ENCODE peak calls at places on chromosome 18, in eight cellular contexts. One of them, this sample, is unnamed. For H3K27me3 and H3K36me3, the result is how much of the 10 kb centered on the place peaks cover.

GRCh38 chr18:24552218-24552617 is 91.8 kb downstream of the HRH4 start:
- DNase-seq in left ventricle myocardium inferior: no peak
- DNase-seq in lung: peak
- DNase-seq in heart right ventricle: no peak
- DNase-seq in SJCRH30: no peak
- DNase-seq in neural progenitor cell: no peak
- DNase-seq in prostate gland: no peak
- DNase-seq in uterus: no peak
- DNase-seq in this sample: no peak

GRCh38 chr18:73646772-73647171 is 500.9 kb downstream of the FBXO15 start:
- DNase-seq in left ventricle myocardium inferior: no peak
- DNase-seq in lung: no peak
- DNase-seq in heart right ventricle: no peak
- DNase-seq in SJCRH30: no peak
- DNase-seq in neural progenitor cell: no peak
- DNase-seq in prostate gland: no peak
- DNase-seq in uterus: no peak
- DNase-seq in this sample: no peak

GRCh38 chr18:62425465-62426190 is 97.2 kb upstream of the ZCCHC2 start:
- DNase-seq in left ventricle myocardium inferior: peak
- DNase-seq in lung: peak
- DNase-seq in heart right ventricle: no peak
- DNase-seq in SJCRH30: peak
- DNase-seq in neural progenitor cell: peak
- DNase-seq in prostate gland: peak
- DNase-seq in uterus: peak
- DNase-seq in this sample: peak

GRCh38 chr18:39743463-39743862 is 2177.9 kb upstream of the CELF4 start:
- DNase-seq in left ventricle myocardium inferior: no peak
- DNase-seq in lung: no peak
- DNase-seq in heart right ventricle: no peak
- DNase-seq in SJCRH30: no peak
- DNase-seq in neural progenitor cell: no peak
- DNase-seq in prostate gland: no peak
- DNase-seq in uterus: no peak
- DNase-seq in this sample: no peak

GRCh38 chr18:5173646-5174045 is 23.4 kb downstream of the AKAIN1 start:
- DNase-seq in left ventricle myocardium inferior: no peak
- DNase-seq in lung: no peak
- DNase-seq in heart right ventricle: no peak
- DNase-seq in SJCRH30: no peak
- DNase-seq in neural progenitor cell: no peak
- DNase-seq in prostate gland: no peak
- DNase-seq in uterus: no peak
- DNase-seq in this sample: no peak

GRCh38 chr18:31040982-31041345 is 1.6 kb downstream of the DSC3 start:
- DNase-seq in left ventricle myocardium inferior: no peak
- DNase-seq in lung: no peak
- DNase-seq in heart right ventricle: no peak
- DNase-seq in SJCRH30: no peak
- DNase-seq in neural progenitor cell: peak
- DNase-seq in prostate gland: peak
- DNase-seq in uterus: no peak
- DNase-seq in this sample: no peak

GRCh38 chr18:70422061-70422965 is 133.5 kb downstream of the SOCS6 start:
- DNase-seq in left ventricle myocardium inferior: peak
- DNase-seq in lung: peak
- DNase-seq in heart right ventricle: peak
- DNase-seq in SJCRH30: peak
- DNase-seq in neural progenitor cell: no peak
- DNase-seq in prostate gland: peak
- DNase-seq in uterus: peak
- DNase-seq in this sample: no peak

GRCh38 chr18:42258301-42258965 is 303.4 kb downstream of the PIK3C3 start:
- DNase-seq in left ventricle myocardium inferior: no peak
- DNase-seq in lung: no peak
- DNase-seq in heart right ventricle: no peak
- DNase-seq in SJCRH30: no peak
- DNase-seq in neural progenitor cell: no peak
- DNase-seq in prostate gland: no peak
- DNase-seq in uterus: no peak
- DNase-seq in this sample: no peak

DNA sequence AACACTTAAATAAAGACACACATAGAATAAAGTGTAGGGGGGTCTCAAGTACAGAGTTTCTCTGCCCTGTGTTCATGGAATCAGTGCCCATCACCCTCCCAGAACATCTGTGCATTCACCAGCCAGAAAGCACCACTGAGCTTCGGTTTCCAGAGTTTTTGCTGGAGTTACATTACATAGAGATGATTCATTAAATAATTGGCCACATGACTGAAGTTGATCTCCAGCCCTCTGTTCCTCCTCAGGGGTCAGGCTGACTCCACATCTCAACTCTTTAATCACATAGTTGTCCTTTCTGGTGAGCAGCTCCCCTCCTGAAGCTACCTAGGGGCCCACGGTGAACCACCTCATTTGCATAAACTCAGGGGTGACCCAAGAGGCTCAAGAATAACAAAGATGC is 129.8 kb downstream of the METTL4 start:
- DNase-seq in left ventricle myocardium inferior: no peak
- DNase-seq in lung: no peak
- DNase-seq in heart right ventricle: no peak
- DNase-seq in SJCRH30: no peak
- DNase-seq in neural progenitor cell: no peak
- DNase-seq in prostate gland: no peak
- DNase-seq in uterus: no peak
- DNase-seq in this sample: no peak
- H3K27me3 ChIP-seq in left ventricle myocardium inferior: under half
- H3K27me3 ChIP-seq in lung: under half
- H3K27me3 ChIP-seq in heart right ventricle: under half
- H3K27me3 ChIP-seq in SJCRH30: under half
- H3K27me3 ChIP-seq in neural progenitor cell: under half
- H3K27me3 ChIP-seq in prostate gland: under half
- H3K27me3 ChIP-seq in uterus: under half
- H3K27me3 ChIP-seq in this sample: under half

GRCh38 chr18:56889621-56890020 is 238.5 kb downstream of the WDR7 start:
- DNase-seq in left ventricle myocardium inferior: no peak
- DNase-seq in lung: no peak
- DNase-seq in heart right ventricle: no peak
- DNase-seq in SJCRH30: no peak
- DNase-seq in neural progenitor cell: no peak
- DNase-seq in prostate gland: no peak
- DNase-seq in uterus: no peak
- DNase-seq in this sample: no peak
- H3K4me3 ChIP-seq in left ventricle myocardium inferior: no peak
- H3K4me3 ChIP-seq in lung: no peak
- H3K4me3 ChIP-seq in heart right ventricle: no peak
- H3K4me3 ChIP-seq in SJCRH30: no peak
- H3K4me3 ChIP-seq in neural progenitor cell: no peak
- H3K4me3 ChIP-seq in prostate gland: no peak
- H3K4me3 ChIP-seq in uterus: no peak
- H3K4me3 ChIP-seq in this sample: no peak

GRCh38 chr18:52750995-52751394 is 411.0 kb downstream of the DCC start:
- DNase-seq in left ventricle myocardium inferior: no peak
- DNase-seq in lung: no peak
- DNase-seq in heart right ventricle: no peak
- DNase-seq in SJCRH30: no peak
- DNase-seq in neural progenitor cell: no peak
- DNase-seq in prostate gland: no peak
- DNase-seq in uterus: no peak
- DNase-seq in this sample: no peak
- H3K36me3 ChIP-seq in left ventricle myocardium inferior: under half
- H3K36me3 ChIP-seq in lung: under half
- H3K36me3 ChIP-seq in heart right ventricle: under half
- H3K36me3 ChIP-seq in SJCRH30: under half
- H3K36me3 ChIP-seq in neural progenitor cell: under half
- H3K36me3 ChIP-seq in prostate gland: under half
- H3K36me3 ChIP-seq in uterus: under half
- H3K36me3 ChIP-seq in this sample: under half

DNA sequence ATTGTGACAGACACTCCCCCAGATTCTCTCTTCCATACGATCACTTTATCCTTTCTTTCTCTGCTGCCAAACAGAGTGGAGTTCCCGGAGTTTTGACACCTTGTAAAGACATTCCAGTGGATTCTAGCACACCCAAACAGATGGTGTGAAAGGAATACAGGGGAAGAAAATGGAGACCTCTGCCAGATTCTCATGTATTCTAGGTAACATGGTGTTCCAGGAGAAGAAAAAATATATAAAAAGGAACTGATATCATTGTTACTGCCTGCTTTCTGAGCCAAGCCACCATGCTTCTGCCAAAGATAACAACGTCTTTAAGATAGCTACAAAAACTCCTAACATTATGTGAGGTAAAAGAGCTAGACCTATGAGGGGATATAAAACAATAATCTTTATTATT is 136.5 kb downstream of the TXNL1 start:
- DNase-seq in left ventricle myocardium inferior: no peak
- DNase-seq in lung: no peak
- DNase-seq in heart right ventricle: no peak
- DNase-seq in SJCRH30: no peak
- DNase-seq in neural progenitor cell: no peak
- DNase-seq in prostate gland: peak
- DNase-seq in uterus: no peak
- DNase-seq in this sample: no peak
- H3K27me3 ChIP-seq in left ventricle myocardium inferior: under half
- H3K27me3 ChIP-seq in lung: under half
- H3K27me3 ChIP-seq in heart right ventricle: under half
- H3K27me3 ChIP-seq in SJCRH30: under half
- H3K27me3 ChIP-seq in neural progenitor cell: under half
- H3K27me3 ChIP-seq in prostate gland: under half
- H3K27me3 ChIP-seq in uterus: under half
- H3K27me3 ChIP-seq in this sample: under half

DNA sequence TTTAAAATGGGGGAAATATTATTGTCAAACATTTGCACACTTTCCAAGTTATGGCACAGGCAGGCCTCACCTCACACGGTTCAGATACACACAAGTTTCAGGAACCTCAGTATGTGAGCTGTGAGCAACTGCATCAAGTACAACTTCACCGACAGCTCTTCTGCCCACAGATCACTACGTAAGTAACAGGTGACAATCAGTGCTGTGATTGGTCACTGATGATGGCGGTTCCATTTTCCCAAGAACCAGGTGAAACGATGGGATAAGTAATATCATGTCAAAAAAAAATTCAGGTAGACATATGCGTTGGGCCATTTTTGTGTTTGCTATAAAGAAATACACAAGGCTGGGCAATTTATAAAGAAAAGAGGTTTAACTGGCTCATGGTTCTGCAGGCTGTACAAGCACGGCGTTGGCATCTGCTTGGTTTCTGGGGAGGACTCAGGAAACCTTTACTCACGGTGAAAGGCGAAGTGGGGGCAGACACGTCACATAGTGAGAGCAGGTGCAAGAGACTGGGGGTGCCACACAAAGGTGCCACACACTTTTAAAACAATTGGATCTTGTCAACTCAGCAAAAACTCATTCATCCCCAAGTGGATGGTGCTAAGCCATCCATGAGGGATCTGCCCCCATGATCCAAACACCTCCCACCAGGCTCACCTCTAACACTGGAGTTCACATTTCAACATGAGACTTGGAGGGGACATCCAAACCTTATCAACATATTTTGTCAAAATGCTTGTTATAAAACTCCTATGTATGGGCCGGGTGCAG is 57.9 kb downstream of the LPIN2 start:
- DNase-seq in left ventricle myocardium inferior: no peak
- DNase-seq in lung: no peak
- DNase-seq in heart right ventricle: no peak
- DNase-seq in SJCRH30: no peak
- DNase-seq in neural progenitor cell: no peak
- DNase-seq in prostate gland: no peak
- DNase-seq in uterus: no peak
- DNase-seq in this sample: no peak
- H3K4me3 ChIP-seq in left ventricle myocardium inferior: no peak
- H3K4me3 ChIP-seq in lung: no peak
- H3K4me3 ChIP-seq in heart right ventricle: no peak
- H3K4me3 ChIP-seq in SJCRH30: no peak
- H3K4me3 ChIP-seq in neural progenitor cell: no peak
- H3K4me3 ChIP-seq in prostate gland: no peak
- H3K4me3 ChIP-seq in uterus: no peak
- H3K4me3 ChIP-seq in this sample: no peak

DNA sequence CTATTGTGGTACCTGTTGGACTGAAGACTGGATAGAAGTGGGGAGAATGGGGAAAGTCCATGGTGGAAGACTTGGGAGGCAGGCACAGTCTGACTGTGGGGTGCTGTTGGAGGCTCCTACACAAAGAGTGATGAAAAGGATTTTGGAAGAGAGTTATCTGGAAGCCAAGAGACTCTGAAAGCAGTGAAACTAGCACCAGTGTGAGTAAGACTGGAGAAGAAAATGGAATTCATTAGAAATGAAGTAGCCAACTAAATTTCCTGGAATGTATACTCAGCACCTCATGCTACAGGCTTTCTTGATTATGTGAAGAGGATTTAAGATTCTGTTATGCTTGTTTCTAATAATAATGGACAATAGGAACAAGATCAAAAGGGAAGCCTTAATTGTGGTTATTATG is 27.7 kb downstream of the ELP2 start:
- DNase-seq in left ventricle myocardium inferior: no peak
- DNase-seq in lung: no peak
- DNase-seq in heart right ventricle: no peak
- DNase-seq in SJCRH30: no peak
- DNase-seq in neural progenitor cell: no peak
- DNase-seq in prostate gland: no peak
- DNase-seq in uterus: no peak
- DNase-seq in this sample: no peak
- H3K36me3 ChIP-seq in left ventricle myocardium inferior: half or more
- H3K36me3 ChIP-seq in lung: under half
- H3K36me3 ChIP-seq in heart right ventricle: under half
- H3K36me3 ChIP-seq in SJCRH30: under half
- H3K36me3 ChIP-seq in neural progenitor cell: under half
- H3K36me3 ChIP-seq in prostate gland: under half
- H3K36me3 ChIP-seq in uterus: under half
- H3K36me3 ChIP-seq in this sample: half or more

This sample was measured in CD4-positive, alpha-beta memory T cell.